ENCODE peak calls at places on chromosomes 5 and 9, in eight cellular contexts. C is fibroblast of the aortic adventitia; U is activated CD4-positive, CD25-positive, alpha-beta regulatory T cell treated with anti-CD3 and anti-CD28 coated beads, Interleukin-2, amount 50 U/mL, for 16 hours; F is foreskin fibroblast; V is fibroblast of the conjunctiva; J is amygdala; K is PC-9; Q is G401. H is an unnamed sample.

GRCh38 chr9:126754436-126755324 is 50.2 kb upstream of the ZBTB43 start:
- DNase-seq in C (no peak), U (no peak), F (no peak), V (no peak), J (no peak), K (no peak), Q (no peak), H (no peak)

GRCh38 chr9:35871514-35871913 is 1.3 kb upstream of the OR13J1 start:
- DNase-seq in C (no peak), U (no peak), F (no peak), V (no peak), J (no peak), K (peak; percentile 66), Q (no peak), H (peak; percentile 4)

GRCh38 chr5:1107167-1108007 is 4.5 kb downstream of the SLC12A7 start:
- DNase-seq in C (no peak), U (no peak), F (no peak), V (no peak), J (no peak), K (no peak), Q (no peak), H (no peak)

GRCh38 chr5:149824851-149825250 is 94.7 kb downstream of the PPARGC1B start:
- DNase-seq in C (no peak), U (no peak), F (no peak), V (no peak), J (no peak), K (no peak), Q (no peak), H (no peak)

GRCh38 chr5:151733727-151734408 is 24.6 kb downstream of the ATOX1 start:
- DNase-seq in C (peak; percentile 72), U (no peak), F (no peak), V (no peak), J (no peak), K (no peak), Q (no peak), H (peak; percentile 89)

GRCh38 chr5:133391349-133392136 is 220.8 kb downstream of the FSTL4 start:
- DNase-seq in C (no peak), U (no peak), F (no peak), V (no peak), J (no peak), K (no peak), Q (no peak), H (no peak)

GRCh38 chr5:45521067-45521466 is 175.1 kb downstream of the HCN1 start:
- DNase-seq in C (no peak), U (no peak), F (peak; percentile 0), V (no peak), J (no peak), K (no peak), Q (peak; percentile 34), H (no peak)

GRCh38 chr5:113804943-113805342 is 291.4 kb downstream of the YTHDC2 start:
- DNase-seq in C (no peak), U (no peak), F (no peak), V (no peak), J (no peak), K (no peak), Q (no peak), H (no peak)

GRCh38 chr9:98216391-98216790 is 24.0 kb upstream of the CORO2A start:
- DNase-seq in C (no peak), U (no peak), F (no peak), V (no peak), J (no peak), K (no peak), Q (no peak), H (no peak)

GRCh38 chr5:126561908-126562307 is 33.1 kb downstream of the ALDH7A1 start:
- DNase-seq in C (no peak), U (no peak), F (no peak), V (no peak), J (no peak), K (no peak), Q (no peak), H (peak; percentile 14)

GRCh38 chr5:175284806-175285205 is 159.2 kb downstream of the DRD1 start:
- DNase-seq in C (no peak), U (no peak), F (no peak), V (no peak), J (no peak), K (peak; percentile 43), Q (no peak), H (no peak)

GRCh38 chr9:114156311-114156657 is 947 bp downstream of the COL27A1 start:
- DNase-seq in C (no peak), U (no peak), F (no peak), V (no peak), J (no peak), K (no peak), Q (no peak), H (no peak)

GRCh38 chr5:179812135-179812825 is 5.6 kb upstream of the MGAT4B start:
- DNase-seq in C (no peak), U (no peak), F (no peak), V (no peak), J (no peak), K (no peak), Q (peak; percentile 98), H (no peak)

GRCh38 chr9:34988218-34989055 is 1.1 kb upstream of the DNAJB5 start:
- DNase-seq in C (no peak), U (no peak), F (no peak), V (no peak), J (no peak), K (no peak), Q (peak; percentile 61), H (peak; percentile 6)

GRCh38 chr5:75167345-75167744 is 69.3 kb downstream of the ANKRD31 start:
- DNase-seq in C (no peak), U (no peak), F (no peak), V (no peak), J (no peak), K (no peak), Q (no peak), H (no peak)

GRCh38 chr9:131511880-131512279 is 9.2 kb downstream of the POMT1 start:
- DNase-seq in C (no peak), U (no peak), F (no peak), V (no peak), J (no peak), K (no peak), Q (no peak), H (no peak)

GRCh38 chr5:1488882-1489680 is 34.7 kb downstream of the LPCAT1 start:
- DNase-seq in C (peak; percentile 92), U (no peak), F (peak; percentile 79), V (peak; percentile 55), J (no peak), K (no peak), Q (no peak), H (peak; percentile 75)

GRCh38 chr9:116550728-116551436 is 136.2 kb upstream of the TRIM32 start:
- DNase-seq in C (peak; percentile 77), U (no peak), F (peak; percentile 69), V (peak; percentile 30), J (no peak), K (peak; percentile 41), Q (peak; percentile 89), H (peak; percentile 63)

GRCh38 chr9:131758972-131759647 is 19.2 kb upstream of the RAPGEF1 start:
- DNase-seq in C (no peak), U (no peak), F (no peak), V (no peak), J (no peak), K (peak; percentile 76), Q (no peak), H (peak; percentile 40)

GRCh38 chr9:134607971-134608370 is 33.6 kb upstream of the COL5A1 start:
- DNase-seq in C (no peak), U (no peak), F (no peak), V (no peak), J (no peak), K (no peak), Q (no peak), H (peak; percentile 50)

GRCh38 chr5:74916831-74917710 is 50.9 kb upstream of the FAM169A start:
- DNase-seq in C (peak; percentile 6), U (no peak), F (peak; percentile 30), V (no peak), J (no peak), K (peak; percentile 98), Q (peak; percentile 53), H (no peak)

GRCh38 chr9:108270041-108270440 is 585.7 kb downstream of the ACTL7B start:
- DNase-seq in C (peak; percentile 64), U (no peak), F (no peak), V (no peak), J (no peak), K (peak; percentile 88), Q (no peak), H (peak; percentile 50)

GRCh38 chr9:131447148-131447547 is 53.3 kb downstream of the PRRC2B start:
- DNase-seq in C (no peak), U (no peak), F (no peak), V (no peak), J (no peak), K (no peak), Q (no peak), H (peak; percentile 79)

GRCh38 chr9:137255448-137256114 is 454 bp downstream of the NELFB start:
- DNase-seq in C (peak; percentile 22), U (no peak), F (peak; percentile 15), V (no peak), J (no peak), K (no peak), Q (no peak), H (peak; percentile 33)

GRCh38 chr5:72812483-72812882 is 4.0 kb upstream of the TNPO1 start:
- DNase-seq in C (no peak), U (no peak), F (no peak), V (no peak), J (no peak), K (no peak), Q (no peak), H (no peak)

GRCh38 chr9:98092633-98092971 is 26.4 kb downstream of the TRIM14 start:
- DNase-seq in C (no peak), U (no peak), F (no peak), V (no peak), J (no peak), K (no peak), Q (no peak), H (no peak)

GRCh38 chr5:93519737-93520136 is 61.3 kb downstream of the NR2F1-AS1 start:
- DNase-seq in C (peak; percentile 24), U (no peak), F (no peak), V (no peak), J (no peak), K (no peak), Q (no peak), H (peak; percentile 44)